ENCODE peak calls at places on chromosomes 1 and 21, in eight cellular contexts. E, S, U, Q, T, Z, X and W are unnamed samples.

GRCh38 chr1:100767176-100767876 is 47.8 kb downstream of the VCAM1 start:
- DNase-seq in Z (no peak), S (peak; percentile 66), T (no peak), U (no peak), E (no peak), Q (peak; percentile 39), X (no peak), W (peak; percentile 59)

GRCh38 chr1:68107771-68108170 is 57.3 kb upstream of the DIRAS3 start:
- DNase-seq in Z (no peak), T (no peak), S (peak; percentile 58), E (no peak), Q (peak; percentile 67), X (no peak), U (no peak), W (peak; percentile 51)

GRCh38 chr1:214397497-214397896 is 116.5 kb downstream of the SMYD2 start:
- DNase-seq in S (no peak), X (no peak), Q (no peak), U (no peak), E (no peak), T (no peak), Z (no peak), W (no peak)

GRCh38 chr21:15028186-15028585 is 36.6 kb downstream of the NRIP1 start:
- DNase-seq in Z (no peak), X (no peak), T (no peak), U (no peak), E (no peak), S (no peak), Q (no peak), W (no peak)

GRCh38 chr1:2973661-2974593 is 47.3 kb upstream of the ACTRT2 start:
- DNase-seq in U (no peak), Z (no peak), S (no peak), E (no peak), X (peak; percentile 77), Q (no peak), T (no peak), W (no peak)

GRCh38 chr21:37509802-37510393 is 143.3 kb downstream of the DYRK1A start:
- DNase-seq in Z (no peak), X (no peak), U (no peak), E (no peak), T (no peak), Q (peak; percentile 81), S (no peak), W (peak; percentile 53)

GRCh38 chr1:148263128-148263905 is 111.2 kb upstream of the NBPF11 start:
- DNase-seq in T (peak; percentile 61), S (peak; percentile 79), Z (peak; percentile 80), X (no peak), U (peak; percentile 47), Q (peak; percentile 81), E (peak; percentile 28), W (peak; percentile 67)

GRCh38 chr1:21326861-21327344 is 36.6 kb upstream of the ECE1 start:
- DNase-seq in T (no peak), Q (no peak), E (no peak), X (no peak), S (no peak), U (no peak), Z (no peak), W (no peak)

GRCh38 chr1:24555591-24556413 is at the start of gene NCMAP:
- DNase-seq in S (no peak), Z (peak; percentile 53), X (peak; percentile 89), U (no peak), E (peak; percentile 42), T (peak; percentile 33), Q (no peak), W (no peak)

GRCh38 chr1:183432548-183432875 is 14.3 kb upstream of the NMNAT2 start:
- DNase-seq in Q (no peak), S (peak; percentile 56), X (no peak), T (no peak), Z (no peak), E (no peak), U (no peak), W (no peak)

GRCh38 chr1:226654046-226654445 is 85.0 kb downstream of the ITPKB start:
- DNase-seq in T (no peak), Q (peak; percentile 64), E (no peak), X (no peak), S (peak; percentile 64), U (no peak), Z (peak; percentile 43), W (peak; percentile 72)

GRCh38 chr21:14918542-14918941 is 146.3 kb downstream of the NRIP1 start:
- DNase-seq in Z (no peak), S (peak; percentile 43), T (no peak), E (no peak), Q (no peak), U (no peak), X (no peak), W (peak; percentile 9)

GRCh38 chr1:209850342-209850979 is 22.7 kb downstream of the UTP25 start:
- DNase-seq in Q (peak; percentile 87), S (peak; percentile 51), X (no peak), E (peak; percentile 28), Z (peak; percentile 81), T (peak; percentile 19), U (peak; percentile 92), W (peak; percentile 71)

GRCh38 chr1:227913446-227913968 is 34.2 kb downstream of the WNT9A start:
- DNase-seq in Q (no peak), U (no peak), Z (no peak), S (no peak), E (no peak), T (no peak), X (no peak), W (no peak)

GRCh38 chr1:84738237-84738636 is 48.0 kb upstream of the SSX2IP start:
- DNase-seq in Z (no peak), X (no peak), Q (no peak), E (no peak), S (no peak), T (no peak), U (no peak), W (no peak)

GRCh38 chr1:116255486-116255885 is 117.6 kb upstream of the ATP1A1 start:
- DNase-seq in U (no peak), Q (no peak), X (no peak), E (no peak), Z (no peak), T (no peak), S (no peak), W (no peak)

GRCh38 chr1:211606914-211607751 is 28.2 kb upstream of the SLC30A1 start:
- DNase-seq in X (no peak), T (no peak), U (no peak), Z (no peak), S (peak; percentile 22), E (no peak), Q (peak; percentile 71), W (peak; percentile 26)

GRCh38 chr1:54499097-54500029 is 48.7 kb upstream of the ACOT11 start:
- DNase-seq in E (peak; percentile 44), Q (peak; percentile 55), T (no peak), U (no peak), Z (peak; percentile 59), S (peak; percentile 44), X (no peak), W (peak; percentile 60)

GRCh38 chr1:91148641-91149069 is 126.8 kb upstream of the ZNF644 start:
- DNase-seq in E (no peak), Z (no peak), T (no peak), U (no peak), S (no peak), Q (no peak), X (no peak), W (no peak)

GRCh38 chr1:7529917-7530316 is 241.2 kb upstream of the VAMP3 start:
- DNase-seq in S (no peak), E (no peak), T (no peak), U (no peak), Z (no peak), Q (no peak), X (no peak), W (no peak)

GRCh38 chr21:17925000-17925610 is 105.9 kb upstream of the C21orf91 start:
- DNase-seq in Z (peak; percentile 53), S (peak; percentile 64), U (no peak), Q (peak; percentile 46), E (peak; percentile 49), X (no peak), T (peak; percentile 18), W (peak; percentile 59)

GRCh38 chr1:91836307-91837056 is 49.5 kb downstream of the TGFBR3 start:
- DNase-seq in X (no peak), T (no peak), Z (no peak), U (no peak), E (no peak), S (no peak), Q (no peak), W (no peak)

GRCh38 chr1:109395602-109396512 is 1.9 kb downstream of the SORT1 start:
- DNase-seq in E (no peak), S (peak; percentile 72), T (no peak), U (no peak), Z (no peak), X (no peak), Q (peak; percentile 85), W (peak; percentile 89)

GRCh38 chr1:168082008-168082876 is 54.5 kb downstream of the GPR161 start:
- DNase-seq in Z (peak; percentile 84), U (peak; percentile 36), Q (peak; percentile 82), X (no peak), T (peak; percentile 56), S (peak; percentile 76), E (peak; percentile 63), W (peak; percentile 78)

GRCh38 chr1:192763756-192764155 is 45.1 kb upstream of the RGS2 start:
- DNase-seq in T (no peak), Z (no peak), Q (peak; percentile 98), X (no peak), S (peak; percentile 65), E (no peak), U (no peak), W (peak; percentile 98)

GRCh38 chr1:27350673-27351540 is 9.1 kb downstream of the SYTL1 start:
- DNase-seq in U (no peak), X (no peak), Q (peak; percentile 31), Z (peak; percentile 98), S (no peak), E (peak; percentile 57), T (no peak), W (no peak)

GRCh38 chr1:209389258-209389657 is 194.3 kb upstream of the CAMK1G start:
- DNase-seq in S (peak; percentile 99), U (no peak), X (no peak), Z (no peak), T (no peak), Q (peak; percentile 95), E (no peak), W (peak; percentile 91)

GRCh38 chr1:202165267-202165941 is 5.0 kb upstream of the PTPN7 start:
- DNase-seq in E (no peak), T (peak; percentile 61), S (no peak), Q (no peak), X (no peak), Z (no peak), U (no peak), W (no peak)

GRCh38 chr1:175385316-175385715 is 192.7 kb upstream of the KIAA0040 start:
- DNase-seq in U (no peak), T (no peak), Z (no peak), X (no peak), E (no peak), S (peak; percentile 3), Q (peak; percentile 1), W (no peak)